ENCODE peak calls at places on chromosomes 1 and 21, in ten cellular contexts. L is lung; Z is small intestine; C is ovary; F is iPS DF 6.9; J is CD4-positive, alpha-beta T cell; P is Peyer's patch; U is heart right ventricle; G is adrenal gland; N is heart left ventricle. E is an unnamed sample. For H3K9me3 and H3K27me3, the result is how much of the 10 kb centered on the place peaks cover.

GRCh38 chr1:10827377-10828333 is 31.2 kb upstream of the CASZ1 start:
- DNase-seq in G (no peak), C (no peak), U (no peak), L (no peak), Z (no peak), J (no peak), N (no peak), P (no peak), F (no peak), E (no peak)

GRCh38 chr1:13863701-13864100 is 163.7 kb downstream of the PRDM2 start:
- DNase-seq in N (no peak), L (no peak), Z (no peak), P (no peak), U (no peak), J (no peak), F (no peak), G (no peak), C (no peak), E (no peak)

GRCh38 chr1:170126691-170127090 is 19.1 kb upstream of the NTMT2 start:
- DNase-seq in U (no peak), L (no peak), J (no peak), G (no peak), C (no peak), Z (no peak), N (no peak), P (no peak), F (no peak), E (no peak)

GRCh38 chr1:164824542-164824941 is 265.6 kb downstream of the PBX1 start:
- DNase-seq in G (no peak), L (no peak), J (no peak), N (no peak), P (no peak), F (no peak), U (no peak), C (no peak), Z (no peak), E (no peak)

GRCh38 chr1:121417289-121417955 is 232.6 kb downstream of the SRGAP2C start:
- DNase-seq in P (no peak), L (no peak), G (no peak), N (no peak), C (no peak), Z (no peak), J (no peak), F (no peak), U (no peak), E (no peak)

GRCh38 chr1:112462953-112463279 is 45.8 kb upstream of the WNT2B start:
- DNase-seq in L (no peak), F (no peak), P (no peak), G (no peak), N (no peak), J (no peak), Z (no peak), U (no peak), C (no peak), E (no peak)

GRCh38 chr1:224799083-224799482 is 130.4 kb upstream of the DNAH14 start:
- DNase-seq in J (no peak), G (no peak), F (no peak), U (no peak), Z (no peak), L (no peak), P (no peak), C (no peak), N (no peak), E (no peak)

GRCh38 chr1:186722711-186723309 is 42.6 kb upstream of the PTGS2 start:
- DNase-seq in Z (peak), G (peak), N (no peak), L (no peak), C (no peak), P (no peak), U (no peak), J (no peak), F (peak), E (no peak)

GRCh38 chr1:118298397-118298796 is 113.4 kb upstream of the SPAG17 start:
- DNase-seq in F (no peak), J (no peak), U (no peak), L (no peak), N (no peak), G (no peak), C (no peak), P (no peak), Z (no peak), E (no peak)

GRCh38 chr21:41673596-41674335 is 93.1 kb downstream of the RIPK4 start:
- DNase-seq in C (no peak), Z (no peak), G (no peak), P (no peak), F (no peak), L (no peak), J (no peak), N (no peak), U (no peak), E (no peak)

GRCh38 chr1:7953850-7954609 is 7.5 kb upstream of the PARK7 start:
- DNase-seq in F (no peak), Z (peak), N (peak), C (peak), J (peak), P (peak), L (peak), G (peak), U (peak), E (peak)

GRCh38 chr1:167491586-167492408 is 26.5 kb downstream of the CD247 start:
- DNase-seq in G (no peak), J (no peak), C (no peak), L (no peak), Z (no peak), P (peak), F (no peak), N (no peak), U (no peak), E (no peak)

GRCh38 chr1:56389813-56390539 is 189.4 kb downstream of the PLPP3 start:
- DNase-seq in L (peak), U (no peak), G (no peak), Z (no peak), C (no peak), J (no peak), P (no peak), F (no peak), N (no peak), E (no peak)

GRCh38 chr1:177645491-177645890 is 324.4 kb downstream of the SEC16B start:
- DNase-seq in U (no peak), L (no peak), G (no peak), N (no peak), Z (no peak), J (no peak), P (no peak), F (no peak), C (no peak), E (no peak)

GRCh38 chr1:244422174-244422573 is 29.5 kb downstream of the ADSS2 start:
- DNase-seq in P (no peak), J (no peak), G (no peak), C (no peak), Z (no peak), U (no peak), N (no peak), L (no peak), F (no peak), E (no peak)

GRCh38 chr1:223726380-223727001 is 14.2 kb downstream of the CAPN2 start:
- DNase-seq in P (peak), L (peak), Z (peak), N (peak), F (no peak), C (peak), U (peak), G (peak), J (peak), E (peak)

GRCh38 chr1:231806623-231807470 is 180.3 kb downstream of the DISC1 start:
- DNase-seq in J (no peak), C (peak), U (peak), L (peak), Z (peak), N (peak), F (peak), G (peak), P (no peak), E (peak)

GRCh38 chr1:111758373-111758772 is 2.7 kb downstream of the DDX20 start:
- DNase-seq in G (no peak), J (no peak), L (no peak), P (no peak), F (no peak), N (no peak), U (no peak), Z (peak), C (no peak), E (no peak)

GRCh38 chr1:25651036-25651640 is 34.5 kb downstream of the MAN1C1 start:
- DNase-seq in J (no peak), C (peak), L (no peak), N (no peak), U (no peak), F (no peak), G (no peak), Z (no peak), P (no peak), E (no peak)

GRCh38 chr1:204080163-204080903 is 7.4 kb downstream of the SOX13 start:
- DNase-seq in G (peak), J (no peak), P (peak), Z (peak), F (peak), C (peak), N (peak), U (peak), L (peak), E (no peak)

GRCh38 chr1:86990826-86991225 is 76.4 kb downstream of the HS2ST1 start:
- DNase-seq in G (no peak), J (no peak), N (no peak), F (no peak), C (no peak), L (no peak), U (no peak), P (no peak), Z (no peak), E (no peak)

GRCh38 chr21:31310750-31311149 is 33.3 kb downstream of the TIAM1 start:
- DNase-seq in N (no peak), L (no peak), F (no peak), U (no peak), G (no peak), C (no peak), P (no peak), J (no peak), Z (no peak), E (no peak)

GRCh38 chr1:19338323-19338762 is 26.2 kb downstream of the SLC66A1 start:
- DNase-seq in C (no peak), G (peak), U (no peak), N (no peak), P (no peak), Z (peak), L (no peak), J (no peak), F (peak), E (no peak)

GRCh38 chr1:6704746-6705145 is 3.1 kb upstream of the DNAJC11 start:
- DNase-seq in F (no peak), N (no peak), P (no peak), C (no peak), J (no peak), U (no peak), G (no peak), Z (no peak), L (no peak), E (no peak)

GRCh38 chr1:1438531-1439381 is 3.3 kb downstream of the VWA1 start:
- DNase-seq in Z (no peak), F (no peak), P (no peak), G (no peak), U (no peak), N (peak), J (no peak), L (no peak), C (no peak), E (no peak)

GRCh38 chr1:31013187-31013864 is 52.2 kb downstream of the PUM1 start:
- DNase-seq in L (no peak), P (no peak), N (no peak), J (no peak), Z (peak), C (no peak), U (no peak), F (no peak), G (no peak), E (no peak)

GRCh38 chr1:93692983-93693591 is 11.4 kb upstream of the BCAR3 start:
- DNase-seq in U (no peak), G (no peak), N (no peak), L (no peak), F (no peak), C (no peak), Z (no peak), P (peak), J (no peak), E (no peak)

DNA sequence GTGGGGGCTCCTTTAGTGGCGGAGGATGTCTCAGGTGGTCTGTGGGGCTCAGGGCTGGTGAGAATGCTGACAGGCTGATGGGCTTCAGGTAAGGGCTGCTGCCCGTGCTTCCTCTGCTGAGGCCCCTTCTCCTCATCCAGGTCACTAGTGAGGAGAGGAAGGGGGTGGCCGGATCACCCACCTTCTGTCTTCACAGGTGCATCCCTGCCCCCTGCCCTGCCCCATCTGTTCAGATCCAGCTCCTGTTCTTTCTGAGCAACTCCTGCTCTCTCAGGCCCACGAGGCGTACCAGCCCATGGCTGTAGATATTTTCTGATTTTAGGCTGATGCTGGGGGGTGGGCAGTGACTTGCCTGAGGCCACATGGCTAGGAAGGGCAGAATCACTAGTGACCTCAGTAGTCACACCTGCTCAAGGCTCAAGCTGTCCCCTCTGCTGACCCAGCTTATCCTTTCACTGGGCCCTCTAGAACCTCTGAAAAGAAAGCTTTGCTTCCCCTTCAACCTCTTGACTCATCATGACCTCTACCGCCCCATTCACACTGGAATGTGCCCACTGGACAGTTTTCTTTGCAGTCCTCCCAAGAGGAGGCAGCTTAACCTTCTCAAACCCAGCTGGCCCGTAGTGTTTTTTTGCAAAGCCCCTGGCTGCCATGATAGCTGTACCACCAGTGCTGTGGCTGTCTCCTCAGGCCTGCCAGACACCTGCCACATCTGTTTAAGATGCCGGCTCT is 14.8 kb downstream of the DCST2 start:
- DNase-seq in U (no peak), F (no peak), L (no peak), P (no peak), C (peak), G (no peak), Z (no peak), N (no peak), J (no peak), E (no peak)
- H3K9me3 ChIP-seq in U (under half), F (under half), L (under half), P (under half), C (under half), G (under half), Z (under half), N (under half), J (under half), E (under half)

GRCh38 chr1:59455206-59455605 is 158.3 kb downstream of the FGGY start:
- DNase-seq in L (no peak), Z (peak), F (no peak), N (no peak), G (no peak), J (no peak), P (no peak), C (no peak), U (no peak), E (no peak)

GRCh38 chr1:59453297-59453970 is 156.5 kb downstream of the FGGY start:
- DNase-seq in U (no peak), F (no peak), C (no peak), J (no peak), Z (no peak), N (no peak), P (no peak), L (no peak), G (no peak), E (no peak)

GRCh38 chr1:59457786-59458185 is 160.9 kb downstream of the FGGY start:
- DNase-seq in Z (no peak), L (no peak), G (no peak), J (no peak), C (no peak), N (no peak), F (no peak), P (no peak), U (no peak), E (no peak)

GRCh38 chr1:59458884-59459283 is 162.0 kb downstream of the FGGY start:
- DNase-seq in J (no peak), G (no peak), Z (no peak), P (no peak), U (no peak), L (no peak), N (no peak), C (no peak), F (no peak), E (no peak)
- H3K27me3 ChIP-seq in J (under half), G (under half), Z (under half), P (under half), U (under half), L (under half), N (under half), C (under half), F (under half), E (under half)

GRCh38 chr1:23598424-23598823 is 39.1 kb upstream of the ID3 start:
- DNase-seq in C (no peak), J (no peak), N (peak), L (no peak), G (no peak), P (no peak), F (peak), Z (no peak), U (no peak), E (no peak)
- H3K27ac ChIP-seq in C (no peak), J (no peak), N (no peak), L (no peak), G (no peak), P (no peak), F (no peak), Z (no peak), U (no peak), E (no peak)

GRCh38 chr1:147084273-147085096 is 87.8 kb downstream of the PRKAB2 start:
- DNase-seq in C (no peak), L (peak), Z (peak), P (peak), N (peak), U (peak), G (peak), F (no peak), J (peak), E (peak)

GRCh38 chr1:147086129-147086528 is 86.1 kb downstream of the PRKAB2 start:
- DNase-seq in C (no peak), J (no peak), G (no peak), P (no peak), Z (no peak), L (no peak), F (no peak), N (no peak), U (no peak), E (no peak)

GRCh38 chr1:147080013-147080661 is 92.1 kb downstream of the PRKAB2 start:
- DNase-seq in U (no peak), G (no peak), Z (no peak), J (no peak), N (no peak), P (peak), C (no peak), L (no peak), F (no peak), E (no peak)

GRCh38 chr1:147080671-147081394 is 91.4 kb downstream of the PRKAB2 start:
- DNase-seq in L (no peak), N (no peak), C (no peak), G (no peak), U (no peak), Z (no peak), F (no peak), P (no peak), J (no peak), E (no peak)

DNA sequence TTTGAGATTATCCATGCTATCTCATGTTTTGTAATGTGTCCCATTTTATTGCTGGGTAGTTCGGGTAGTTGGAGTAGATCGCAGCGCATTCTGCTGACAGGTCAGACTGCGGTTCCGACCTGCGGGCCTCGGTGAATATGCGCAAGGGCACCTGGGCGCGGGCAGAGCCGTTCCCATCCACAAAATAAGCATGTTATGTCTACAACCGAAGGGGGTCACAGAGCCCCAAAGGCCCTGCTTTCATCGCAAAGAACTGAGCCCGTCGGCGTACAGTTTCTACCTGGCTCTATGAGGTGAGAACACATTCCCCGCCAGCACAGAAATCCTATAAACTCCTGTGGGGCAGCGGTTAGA is 88.4 kb downstream of the PRKAB2 start:
- DNase-seq in U (no peak), C (no peak), N (no peak), L (no peak), P (peak), F (no peak), Z (no peak), G (no peak), J (no peak), E (no peak)
- H3K9me3 ChIP-seq in U (under half), C (under half), N (under half), L (under half), P (under half), F (under half), Z (under half), G (under half), J (under half), E (under half)